ENCODE peak calls at places on chromosomes 16 and 17, in six cellular contexts. One of them, this sample, is unnamed.

GRCh38 chr17:43366809-43367587 is 31.8 kb upstream of the ARL4D start:
- DNase-seq in GM20000: no peak
- DNase-seq in heart left ventricle: no peak
- DNase-seq in left ventricle myocardium superior: peak
- DNase-seq in HuH-7.5: no peak
- DNase-seq in body of pancreas: peak
- DNase-seq in this sample: no peak

GRCh38 chr16:73082608-73083007 is 34.7 kb upstream of the ZFHX3 start:
- DNase-seq in GM20000: no peak
- DNase-seq in heart left ventricle: no peak
- DNase-seq in left ventricle myocardium superior: no peak
- DNase-seq in HuH-7.5: no peak
- DNase-seq in body of pancreas: no peak
- DNase-seq in this sample: no peak

GRCh38 chr16:67260426-67261063 is 11.8 kb downstream of the SLC9A5 start:
- DNase-seq in GM20000: peak
- DNase-seq in heart left ventricle: peak
- DNase-seq in left ventricle myocardium superior: no peak
- DNase-seq in HuH-7.5: no peak
- DNase-seq in body of pancreas: no peak
- DNase-seq in this sample: peak

GRCh38 chr17:68422821-68423220 is 34.5 kb downstream of the WIPI1 start:
- DNase-seq in GM20000: no peak
- DNase-seq in heart left ventricle: no peak
- DNase-seq in left ventricle myocardium superior: no peak
- DNase-seq in HuH-7.5: no peak
- DNase-seq in body of pancreas: no peak
- DNase-seq in this sample: no peak

GRCh38 chr17:1992541-1992940 is 32.6 kb downstream of the RTN4RL1 start:
- DNase-seq in GM20000: no peak
- DNase-seq in heart left ventricle: peak
- DNase-seq in left ventricle myocardium superior: peak
- DNase-seq in HuH-7.5: no peak
- DNase-seq in body of pancreas: no peak
- DNase-seq in this sample: no peak

GRCh38 chr17:15278381-15278780 is 13.3 kb upstream of the PMP22 start:
- DNase-seq in GM20000: no peak
- DNase-seq in heart left ventricle: no peak
- DNase-seq in left ventricle myocardium superior: no peak
- DNase-seq in HuH-7.5: no peak
- DNase-seq in body of pancreas: no peak
- DNase-seq in this sample: no peak

GRCh38 chr17:31571124-31571892 is 179.8 kb downstream of the RAB11FIP4 start:
- DNase-seq in GM20000: no peak
- DNase-seq in heart left ventricle: peak
- DNase-seq in left ventricle myocardium superior: peak
- DNase-seq in HuH-7.5: no peak
- DNase-seq in body of pancreas: peak
- DNase-seq in this sample: no peak

GRCh38 chr17:231966-232807 is 50.7 kb upstream of the DOC2B start:
- DNase-seq in GM20000: peak
- DNase-seq in heart left ventricle: peak
- DNase-seq in left ventricle myocardium superior: peak
- DNase-seq in HuH-7.5: no peak
- DNase-seq in body of pancreas: no peak
- DNase-seq in this sample: no peak

GRCh38 chr17:77952368-77952767 is 6.1 kb upstream of the TNRC6C start:
- DNase-seq in GM20000: no peak
- DNase-seq in heart left ventricle: no peak
- DNase-seq in left ventricle myocardium superior: no peak
- DNase-seq in HuH-7.5: no peak
- DNase-seq in body of pancreas: no peak
- DNase-seq in this sample: no peak

GRCh38 chr17:7631398-7632380 is 1.8 kb downstream of the SHBG start:
- DNase-seq in GM20000: no peak
- DNase-seq in heart left ventricle: no peak
- DNase-seq in left ventricle myocardium superior: peak
- DNase-seq in HuH-7.5: no peak
- DNase-seq in body of pancreas: no peak
- DNase-seq in this sample: no peak

GRCh38 chr16:31373235-31373634 is 18.3 kb downstream of the ITGAX start:
- DNase-seq in GM20000: no peak
- DNase-seq in heart left ventricle: no peak
- DNase-seq in left ventricle myocardium superior: no peak
- DNase-seq in HuH-7.5: no peak
- DNase-seq in body of pancreas: no peak
- DNase-seq in this sample: no peak

GRCh38 chr16:58098207-58099096 is 30.7 kb downstream of the CFAP20 start:
- DNase-seq in GM20000: no peak
- DNase-seq in heart left ventricle: no peak
- DNase-seq in left ventricle myocardium superior: no peak
- DNase-seq in HuH-7.5: no peak
- DNase-seq in body of pancreas: no peak
- DNase-seq in this sample: no peak

GRCh38 chr17:73613947-73614655 is 30.1 kb downstream of the SDK2 start:
- DNase-seq in GM20000: no peak
- DNase-seq in heart left ventricle: no peak
- DNase-seq in left ventricle myocardium superior: no peak
- DNase-seq in HuH-7.5: no peak
- DNase-seq in body of pancreas: no peak
- DNase-seq in this sample: no peak

GRCh38 chr17:39705786-39706348 is 6.0 kb downstream of the ERBB2 start:
- DNase-seq in GM20000: no peak
- DNase-seq in heart left ventricle: peak
- DNase-seq in left ventricle myocardium superior: peak
- DNase-seq in HuH-7.5: no peak
- DNase-seq in body of pancreas: peak
- DNase-seq in this sample: peak

GRCh38 chr16:53893731-53894435 is 189.9 kb downstream of the FTO start:
- DNase-seq in GM20000: no peak
- DNase-seq in heart left ventricle: peak
- DNase-seq in left ventricle myocardium superior: peak
- DNase-seq in HuH-7.5: no peak
- DNase-seq in body of pancreas: no peak
- DNase-seq in this sample: no peak

GRCh38 chr16:29809850-29810698 is 1.9 kb upstream of the PRRT2 start:
- DNase-seq in GM20000: no peak
- DNase-seq in heart left ventricle: no peak
- DNase-seq in left ventricle myocardium superior: peak
- DNase-seq in HuH-7.5: no peak
- DNase-seq in body of pancreas: no peak
- DNase-seq in this sample: no peak

GRCh38 chr16:77206533-77206932 is 7.3 kb downstream of the SYCE1L start:
- DNase-seq in GM20000: no peak
- DNase-seq in heart left ventricle: no peak
- DNase-seq in left ventricle myocardium superior: no peak
- DNase-seq in HuH-7.5: no peak
- DNase-seq in body of pancreas: no peak
- DNase-seq in this sample: no peak

GRCh38 chr17:7897773-7898172 is 9.2 kb downstream of the CHD3 start:
- DNase-seq in GM20000: no peak
- DNase-seq in heart left ventricle: no peak
- DNase-seq in left ventricle myocardium superior: no peak
- DNase-seq in HuH-7.5: peak
- DNase-seq in body of pancreas: peak
- DNase-seq in this sample: no peak

GRCh38 chr17:8741771-8742170 is 2.9 kb downstream of the CCDC42 start:
- DNase-seq in GM20000: no peak
- DNase-seq in heart left ventricle: no peak
- DNase-seq in left ventricle myocardium superior: no peak
- DNase-seq in HuH-7.5: no peak
- DNase-seq in body of pancreas: no peak
- DNase-seq in this sample: no peak

GRCh38 chr17:15157051-15157450 is 108.1 kb downstream of the PMP22 start:
- DNase-seq in GM20000: no peak
- DNase-seq in heart left ventricle: no peak
- DNase-seq in left ventricle myocardium superior: no peak
- DNase-seq in HuH-7.5: no peak
- DNase-seq in body of pancreas: no peak
- DNase-seq in this sample: no peak

GRCh38 chr17:82964851-82965341 is 114.5 kb upstream of the METRNL start:
- DNase-seq in GM20000: no peak
- DNase-seq in heart left ventricle: no peak
- DNase-seq in left ventricle myocardium superior: no peak
- DNase-seq in HuH-7.5: no peak
- DNase-seq in body of pancreas: no peak
- DNase-seq in this sample: no peak

GRCh38 chr17:28124962-28125361 is 82.5 kb downstream of the NLK start:
- DNase-seq in GM20000: no peak
- DNase-seq in heart left ventricle: no peak
- DNase-seq in left ventricle myocardium superior: no peak
- DNase-seq in HuH-7.5: no peak
- DNase-seq in body of pancreas: no peak
- DNase-seq in this sample: no peak

GRCh38 chr17:76232342-76232741 is 8.0 kb downstream of the RNF157 start:
- DNase-seq in GM20000: no peak
- DNase-seq in heart left ventricle: no peak
- DNase-seq in left ventricle myocardium superior: no peak
- DNase-seq in HuH-7.5: no peak
- DNase-seq in body of pancreas: no peak
- DNase-seq in this sample: no peak

GRCh38 chr17:17606416-17607000 is 15.0 kb upstream of the PEMT start:
- DNase-seq in GM20000: no peak
- DNase-seq in heart left ventricle: no peak
- DNase-seq in left ventricle myocardium superior: no peak
- DNase-seq in HuH-7.5: no peak
- DNase-seq in body of pancreas: no peak
- DNase-seq in this sample: no peak